ENCODE peak calls at places on chromosomes 16 and 17, in six cellular contexts. J, K, F, V, B and S are unnamed samples.

GRCh38 chr17:7043195-7043543 is 723 bp downstream of the SLC16A11 start:
- DNase-seq in V (no peak), J (peak), F (no peak), B (no peak), K (peak), S (no peak)

GRCh38 chr17:32739722-32740121 is 137.2 kb downstream of the MYO1D start:
- DNase-seq in F (no peak), B (no peak), K (no peak), J (no peak), V (no peak), S (no peak)

GRCh38 chr16:63337264-63337663 is 1301.0 kb upstream of the CDH8 start:
- DNase-seq in B (no peak), J (no peak), K (no peak), F (no peak), V (no peak), S (no peak)

GRCh38 chr16:21167360-21167759 is 8.9 kb downstream of the LDAF1 start:
- DNase-seq in V (no peak), J (no peak), F (no peak), K (no peak), B (no peak), S (no peak)

GRCh38 chr17:77466140-77466539 is 325.4 kb downstream of the SEC14L1 start:
- DNase-seq in K (no peak), F (peak), B (no peak), V (no peak), J (no peak), S (no peak)

GRCh38 chr17:78040561-78041400 is 82.3 kb downstream of the TNRC6C start:
- DNase-seq in F (peak), J (peak), K (peak), B (no peak), V (peak), S (no peak)

GRCh38 chr17:4247981-4248388 is 15.8 kb downstream of the ANKFY1 start:
- DNase-seq in K (peak), J (no peak), B (no peak), V (no peak), F (no peak), S (peak)

GRCh38 chr17:67020293-67020766 is 24.0 kb upstream of the CACNG1 start:
- DNase-seq in V (no peak), K (no peak), F (no peak), B (no peak), J (peak), S (no peak)

GRCh38 chr17:4358154-4358553 is 8.3 kb downstream of the UBE2G1 start:
- DNase-seq in F (no peak), J (no peak), K (no peak), V (peak), B (no peak), S (no peak)

GRCh38 chr17:79631640-79632431 is 21.0 kb upstream of the RBFOX3 start:
- DNase-seq in B (no peak), F (no peak), K (no peak), J (peak), V (peak), S (peak)

GRCh38 chr16:83105279-83106077 is 478.7 kb downstream of the CDH13 start:
- DNase-seq in V (no peak), J (no peak), K (no peak), F (no peak), B (no peak), S (no peak)

GRCh38 chr16:83653785-83654184 is 154.0 kb upstream of the HSBP1 start:
- DNase-seq in V (no peak), J (no peak), B (no peak), K (no peak), F (no peak), S (no peak)

GRCh38 chr16:15996432-15997109 is 47.2 kb downstream of the ABCC1 start:
- DNase-seq in B (peak), V (no peak), K (no peak), J (peak), F (no peak), S (no peak)

GRCh38 chr16:2437032-2437790 is 8.0 kb downstream of the CCNF start:
- DNase-seq in V (no peak), J (no peak), F (peak), K (no peak), B (no peak), S (no peak)

GRCh38 chr17:21286066-21286770 is 1.7 kb downstream of the MAP2K3 start:
- DNase-seq in J (peak), F (peak), K (peak), V (peak), B (peak), S (no peak)

GRCh38 chr17:60579090-60579489 is 20.9 kb upstream of the PPM1D start:
- DNase-seq in B (no peak), F (no peak), J (no peak), V (no peak), K (no peak), S (no peak)

GRCh38 chr16:27951752-27952151 is 111.8 kb downstream of the GSG1L start:
- DNase-seq in K (no peak), F (no peak), J (no peak), B (no peak), V (peak), S (no peak)

GRCh38 chr17:83079766-83080616 is 582 bp downstream of the METRNL start:
- DNase-seq in K (no peak), F (peak), J (peak), B (peak), V (no peak), S (no peak)

GRCh38 chr16:69320731-69321073 is 9.6 kb downstream of the VPS4A start:
- DNase-seq in V (no peak), K (no peak), J (no peak), F (peak), B (no peak), S (no peak)

GRCh38 chr16:12339686-12340085 is 363.2 kb downstream of the SNX29 start:
- DNase-seq in V (no peak), F (no peak), J (no peak), B (no peak), K (no peak), S (no peak)

GRCh38 chr16:81697886-81698635 is 81.0 kb upstream of the PLCG2 start:
- DNase-seq in F (no peak), B (no peak), V (no peak), K (no peak), J (no peak), S (no peak)

GRCh38 chr16:13338044-13338443 is 436.6 kb downstream of the SHISA9 start:
- DNase-seq in B (no peak), F (no peak), V (no peak), J (no peak), K (no peak), S (no peak)

GRCh38 chr16:71700822-71701221 is 23.7 kb downstream of the PHLPP2 start:
- DNase-seq in B (no peak), K (no peak), F (no peak), V (no peak), J (no peak), S (no peak)

GRCh38 chr17:4548061-4548461 is 7.1 kb downstream of the MYBBP1A start:
- DNase-seq in K (no peak), F (peak), V (no peak), J (no peak), B (no peak), S (no peak)

GRCh38 chr16:865026-865425 is 64.5 kb upstream of the GNG13 start:
- DNase-seq in J (no peak), K (no peak), B (no peak), F (no peak), V (no peak), S (no peak)

GRCh38 chr16:19874816-19875546 is 9.7 kb downstream of the GPRC5B start:
- DNase-seq in J (no peak), B (no peak), V (no peak), F (no peak), K (no peak), S (no peak)

GRCh38 chr17:51734462-51734861 is 424.1 kb downstream of the CA10 start:
- DNase-seq in B (no peak), V (no peak), K (no peak), F (no peak), J (no peak), S (peak)

GRCh38 chr16:77480671-77481315 is 46.0 kb upstream of the ADAMTS18 start:
- DNase-seq in V (no peak), F (no peak), K (no peak), B (no peak), J (no peak), S (no peak)

GRCh38 chr16:31513126-31513525 is 4.9 kb upstream of the RUSF1 start:
- DNase-seq in V (no peak), J (no peak), F (no peak), K (no peak), B (no peak), S (no peak)

GRCh38 chr17:19979917-19980770 is 2.5 kb upstream of the AKAP10 start:
- DNase-seq in B (no peak), F (peak), K (peak), V (no peak), J (no peak), S (peak)

GRCh38 chr16:16158082-16158658 is 65.1 kb downstream of the ABCC6 start:
- DNase-seq in B (no peak), J (no peak), K (no peak), F (no peak), V (no peak), S (no peak)

GRCh38 chr17:35117984-35118383 is 1.7 kb downstream of the RAD51D start:
- DNase-seq in F (no peak), K (no peak), V (no peak), B (no peak), J (no peak), S (no peak)

GRCh38 chr16:50485232-50485631 is 63.0 kb upstream of the NKD1 start:
- DNase-seq in F (no peak), K (no peak), B (no peak), V (no peak), J (no peak), S (no peak)

GRCh38 chr17:2693561-2694380 is 17.8 kb downstream of the CLUH start:
- DNase-seq in F (peak), J (peak), V (no peak), B (peak), K (peak), S (no peak)

DNA sequence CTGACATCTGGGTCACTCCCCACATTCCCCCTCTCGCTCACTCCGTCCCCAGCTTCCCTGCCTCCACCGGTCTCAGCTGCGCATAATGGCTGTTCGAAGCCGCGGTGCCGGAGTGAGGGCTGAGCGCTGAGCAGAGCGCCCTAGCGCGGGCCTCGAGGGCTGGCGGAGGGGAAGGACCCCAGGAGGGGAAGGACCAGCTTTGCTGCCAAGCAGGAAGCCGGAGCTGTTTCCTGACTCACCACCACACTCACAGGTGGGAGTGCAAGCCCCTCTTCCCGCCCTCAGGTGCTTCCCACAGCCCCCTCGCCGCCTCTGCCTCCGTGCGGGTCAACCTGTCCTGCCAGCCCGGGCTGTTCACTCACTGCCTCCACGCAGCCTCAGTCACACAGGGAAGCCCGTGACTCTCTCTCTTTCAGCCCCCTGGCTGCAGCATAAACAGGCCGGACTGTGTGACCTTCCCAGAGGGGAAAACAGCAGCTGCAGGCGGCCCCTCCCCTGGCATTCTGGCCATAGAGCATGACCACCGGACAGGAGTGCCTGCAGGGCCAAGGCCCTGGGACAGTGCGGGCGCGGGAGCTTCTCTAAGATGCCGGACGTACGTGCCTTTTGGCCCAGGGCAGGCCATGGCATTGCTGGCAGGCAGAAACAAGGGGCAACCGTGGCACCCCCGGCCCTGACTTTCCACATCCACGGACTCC is 23.7 kb downstream of the SLC43A2 start:
- DNase-seq in K (no peak), J (no peak), V (no peak), F (peak), B (no peak), S (no peak)
- TF ChIP-seq POLR2AphosphoS5 in K (no peak), J (no peak), V (no peak), F (peak), B (no peak), S (no peak)

DNA sequence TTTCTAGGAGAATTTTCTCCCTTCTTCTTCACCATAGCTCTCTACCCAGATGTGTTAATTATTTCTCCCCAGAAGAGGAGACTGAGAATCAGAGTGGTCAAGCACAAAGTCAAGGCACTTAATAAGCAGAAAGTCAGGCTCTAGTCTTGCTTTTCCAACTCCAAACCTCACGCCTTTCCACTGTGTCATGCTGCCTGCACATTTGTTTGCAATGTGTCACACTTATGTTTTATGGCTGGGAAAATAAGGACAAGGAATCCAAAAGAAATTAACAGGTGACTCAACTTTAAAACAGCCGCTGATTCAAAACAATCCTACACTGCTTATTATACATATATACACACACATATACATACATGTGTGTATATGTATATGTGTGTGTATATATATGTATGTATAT is 255.7 kb upstream of the DYNLRB2 start:
- DNase-seq in K (no peak), B (no peak), V (no peak), F (no peak), J (no peak), S (no peak)
- TF ChIP-seq POLR2AphosphoS5 in K (no peak), B (no peak), V (no peak), F (no peak), J (no peak), S (no peak)

GRCh38 chr17:38541281-38541680 is 64.5 kb downstream of the SRCIN1 start:
- DNase-seq in V (no peak), B (no peak), K (no peak), F (no peak), J (no peak), S (no peak)
- TF ChIP-seq POLR2AphosphoS5 in V (no peak), B (no peak), K (no peak), F (no peak), J (no peak), S (no peak)

DNA sequence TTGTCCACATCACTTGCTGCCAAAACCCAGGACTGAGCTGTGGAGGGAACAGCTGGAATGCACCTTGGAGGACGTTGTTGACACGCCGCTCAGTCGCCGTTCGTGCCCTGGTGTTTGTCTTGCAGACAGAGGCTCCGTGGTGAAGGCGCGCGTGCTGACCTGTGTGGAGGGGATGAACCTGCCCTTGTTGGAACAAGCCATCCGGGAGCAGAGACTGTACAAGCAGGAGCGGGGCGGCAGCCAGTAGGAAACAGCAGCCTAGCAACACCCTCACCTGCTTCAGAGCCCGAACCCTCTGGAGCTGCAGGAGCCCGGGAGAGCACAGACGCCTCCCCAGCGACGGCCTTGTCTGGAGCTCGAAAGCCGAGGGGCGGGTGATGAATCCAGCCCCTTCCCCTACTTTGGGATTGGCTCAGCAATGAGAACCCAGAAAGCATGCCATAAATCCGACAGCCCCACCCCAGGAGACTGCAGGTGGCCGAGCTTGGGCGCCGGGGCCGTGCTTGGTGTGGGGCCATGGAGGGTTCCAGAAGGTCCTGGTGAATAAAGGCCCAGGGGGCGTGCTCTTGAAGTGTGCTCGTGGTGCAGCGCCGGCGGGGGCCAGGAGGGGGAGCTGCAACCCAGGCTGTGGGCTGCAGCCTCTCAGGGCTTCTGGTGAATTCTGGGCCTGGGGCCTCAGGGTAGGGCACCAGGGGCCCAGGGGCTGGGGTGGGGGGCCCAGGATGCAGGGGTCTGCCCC is 470 bp upstream of the CDK3 start:
- DNase-seq in J (peak), K (peak), V (no peak), B (peak), F (peak), S (peak)
- TF ChIP-seq POLR2AphosphoS5 in J (no peak), K (no peak), V (no peak), B (no peak), F (peak), S (no peak)

GRCh38 chr16:58462997-58463891 is 36.7 kb upstream of the NDRG4 start:
- DNase-seq in K (no peak), B (no peak), F (peak), J (peak), V (no peak), S (no peak)
- TF ChIP-seq POLR2AphosphoS5 in K (no peak), B (no peak), F (no peak), J (no peak), V (no peak), S (no peak)

GRCh38 chr17:44934745-44935105 is 12.8 kb downstream of the KIF18B start:
- DNase-seq in J (peak), F (peak), K (no peak), V (peak), B (no peak), S (no peak)
- TF ChIP-seq POLR2AphosphoS5 in J (no peak), F (no peak), K (no peak), V (no peak), B (no peak), S (no peak)

GRCh38 chr17:16384557-16384956 is 3.7 kb downstream of the UBB start:
- DNase-seq in V (no peak), B (no peak), J (no peak), K (no peak), F (no peak), S (no peak)
- TF ChIP-seq POLR2AphosphoS5 in V (no peak), B (no peak), J (no peak), K (no peak), F (no peak), S (no peak)

GRCh38 chr16:89484923-89485679 is 5.3 kb downstream of the ANKRD11 start:
- DNase-seq in K (peak), J (no peak), B (no peak), F (no peak), V (no peak), S (no peak)
- TF ChIP-seq POLR2AphosphoS5 in K (no peak), J (no peak), B (no peak), F (no peak), V (no peak), S (no peak)

GRCh38 chr17:14372905-14373559 is 72.2 kb downstream of the HS3ST3B1 start:
- DNase-seq in V (no peak), F (no peak), B (peak), K (no peak), J (no peak), S (peak)
- TF ChIP-seq POLR2AphosphoS5 in V (no peak), F (no peak), B (no peak), K (no peak), J (no peak), S (no peak)

GRCh38 chr17:45296003-45296832 is 20.6 kb downstream of the MAP3K14 start:
- DNase-seq in F (peak), V (no peak), K (peak), B (no peak), J (no peak), S (no peak)
- TF ChIP-seq POLR2AphosphoS5 in F (no peak), V (no peak), K (no peak), B (no peak), J (no peak), S (no peak)